ENCODE peak calls at places on chromosomes 11 and 22, in eight cellular contexts. T is DND-41; W is KBM-7; S is NCI-H460; X is stimulated activated CD4-positive, alpha-beta T cell treated with anti-CD3 and anti-CD28 coated beads, Interleukin-2, amount 100 ng/mL, for 48 hours; I is activated naive CD8-positive, alpha-beta T cell treated with anti-CD3 and anti-CD28 coated beads, Interleukin-2, amount 10 ng/mL, durations not matched to agents 7 days and 5 days; D is ureter; K is activated effector memory CD4-positive, alpha-beta T cell treated with Interleukin-2 at 50 U/mL for 16 hours. C is an unnamed sample.

GRCh38 chr22:48106215-48106614 is 1343.8 kb downstream of the TBC1D22A start:
- DNase-seq in T (no peak), W (no peak), S (no peak), X (no peak), I (no peak), D (no peak), K (no peak), C (no peak)

GRCh38 chr11:92932023-92932422 is 37.4 kb upstream of the MTNR1B start:
- DNase-seq in T (no peak), W (no peak), S (no peak), X (no peak), I (no peak), D (no peak), K (no peak), C (no peak)

GRCh38 chr22:27937453-27937852 is 18.4 kb upstream of the PITPNB start:
- DNase-seq in T (no peak), W (no peak), S (no peak), X (no peak), I (no peak), D (no peak), K (no peak), C (no peak)

GRCh38 chr11:28697920-28698827 is 590.0 kb downstream of the METTL15 start:
- DNase-seq in T (peak), W (peak), S (peak), X (peak), I (peak), D (peak), K (no peak), C (peak)

GRCh38 chr11:94145916-94146315 is 17.3 kb downstream of the PANX1 start:
- DNase-seq in T (no peak), W (no peak), S (no peak), X (no peak), I (no peak), D (no peak), K (no peak), C (no peak)

GRCh38 chr22:47307326-47307725 is 544.9 kb downstream of the TBC1D22A start:
- DNase-seq in T (no peak), W (peak), S (peak), X (no peak), I (no peak), D (peak), K (no peak), C (no peak)

GRCh38 chr11:84720706-84721402 is 906.3 kb downstream of the DLG2 start:
- DNase-seq in T (no peak), W (peak), S (no peak), X (no peak), I (peak), D (peak), K (no peak), C (no peak)

GRCh38 chr22:43039800-43040199 is 24.9 kb upstream of the PACSIN2 start:
- DNase-seq in T (no peak), W (no peak), S (no peak), X (no peak), I (no peak), D (no peak), K (no peak), C (no peak)

GRCh38 chr11:79243412-79244174 is 197.2 kb downstream of the TENM4 start:
- DNase-seq in T (no peak), W (no peak), S (no peak), X (no peak), I (no peak), D (no peak), K (no peak), C (no peak)

GRCh38 chr11:130042093-130042591 is 27.6 kb upstream of the APLP2 start:
- DNase-seq in T (no peak), W (no peak), S (peak), X (no peak), I (no peak), D (no peak), K (no peak), C (no peak)

GRCh38 chr11:94776351-94777321 is 8.5 kb downstream of the AMOTL1 start:
- DNase-seq in T (no peak), W (peak), S (no peak), X (no peak), I (no peak), D (no peak), K (no peak), C (no peak)

GRCh38 chr11:20438637-20439036 is 51.1 kb downstream of the PRMT3 start:
- DNase-seq in T (no peak), W (no peak), S (no peak), X (no peak), I (no peak), D (no peak), K (no peak), C (no peak)

GRCh38 chr11:123103326-123103980 is 41.5 kb upstream of the HSPA8 start:
- DNase-seq in T (peak), W (peak), S (peak), X (no peak), I (no peak), D (peak), K (no peak), C (no peak)

GRCh38 chr11:34327804-34328631 is 29.8 kb downstream of the ABTB2 start:
- DNase-seq in T (no peak), W (no peak), S (no peak), X (no peak), I (no peak), D (no peak), K (no peak), C (no peak)

GRCh38 chr22:32761251-32761903 is 40.1 kb upstream of the TIMP3 start:
- DNase-seq in T (no peak), W (no peak), S (no peak), X (no peak), I (no peak), D (no peak), K (no peak), C (no peak)

GRCh38 chr11:96391698-96392307 is 2.0 kb downstream of the JRKL start:
- DNase-seq in T (no peak), W (no peak), S (no peak), X (no peak), I (no peak), D (no peak), K (no peak), C (no peak)

GRCh38 chr11:71293961-71294782 is 41.8 kb upstream of the SHANK2 start:
- DNase-seq in T (no peak), W (no peak), S (no peak), X (no peak), I (no peak), D (peak), K (no peak), C (no peak)

GRCh38 chr11:94781822-94782221 is 13.7 kb downstream of the AMOTL1 start:
- DNase-seq in T (no peak), W (no peak), S (no peak), X (no peak), I (no peak), D (no peak), K (no peak), C (no peak)

GRCh38 chr11:96199563-96200025 is 143.4 kb downstream of the MAML2 start:
- DNase-seq in T (no peak), W (no peak), S (no peak), X (no peak), I (no peak), D (no peak), K (no peak), C (no peak)

GRCh38 chr11:32527191-32527590 is 56.4 kb upstream of the EIF3M start:
- DNase-seq in T (no peak), W (no peak), S (no peak), X (no peak), I (no peak), D (no peak), K (no peak), C (no peak)

GRCh38 chr11:106072804-106073203 is 4.3 kb downstream of the KBTBD3 start:
- DNase-seq in T (no peak), W (no peak), S (no peak), X (no peak), I (no peak), D (no peak), K (no peak), C (no peak)

GRCh38 chr11:662689-663274 is 25.7 kb downstream of the DRD4 start:
- DNase-seq in T (no peak), W (peak), S (peak), X (no peak), I (peak), D (peak), K (peak), C (peak)

GRCh38 chr11:76799061-76799804 is 16.1 kb downstream of the TSKU start:
- DNase-seq in T (peak), W (peak), S (peak), X (peak), I (peak), D (peak), K (peak), C (peak)

GRCh38 chr11:96012086-96012824 is 88.3 kb upstream of the MTMR2 start:
- DNase-seq in T (peak), W (peak), S (peak), X (no peak), I (no peak), D (no peak), K (peak), C (peak)

GRCh38 chr11:129639300-129639699 is 176.3 kb upstream of the TMEM45B start:
- DNase-seq in T (no peak), W (no peak), S (peak), X (peak), I (no peak), D (no peak), K (no peak), C (no peak)

GRCh38 chr11:80146231-80146630 is 705.4 kb upstream of the TENM4 start:
- DNase-seq in T (no peak), W (no peak), S (no peak), X (no peak), I (no peak), D (no peak), K (no peak), C (no peak)

GRCh38 chr11:42161886-42162285 is 702.4 kb upstream of the LRRC4C start:
- DNase-seq in T (no peak), W (no peak), S (no peak), X (no peak), I (no peak), D (no peak), K (no peak), C (no peak)

GRCh38 chr11:113730887-113731726 is 25.0 kb upstream of the TMPRSS5 start:
- DNase-seq in T (no peak), W (peak), S (peak), X (no peak), I (no peak), D (no peak), K (no peak), C (peak)

GRCh38 chr22:29093980-29094379 is 21.1 kb downstream of the KREMEN1 start:
- DNase-seq in T (no peak), W (no peak), S (no peak), X (no peak), I (no peak), D (no peak), K (no peak), C (no peak)

GRCh38 chr11:122391049-122391448 is 264.5 kb upstream of the UBASH3B start:
- DNase-seq in T (no peak), W (no peak), S (no peak), X (no peak), I (no peak), D (no peak), K (no peak), C (no peak)

GRCh38 chr11:65014146-65014960 is at the start of gene ARL2:
- DNase-seq in T (peak), W (peak), S (peak), X (peak), I (peak), D (no peak), K (no peak), C (no peak)

GRCh38 chr11:1572200-1573076 is at the start of gene DUSP8:
- DNase-seq in T (no peak), W (peak), S (peak), X (peak), I (peak), D (peak), K (peak), C (peak)

GRCh38 chr11:114228401-114229061 is 67.7 kb upstream of the NNMT start:
- DNase-seq in T (no peak), W (no peak), S (no peak), X (no peak), I (no peak), D (no peak), K (no peak), C (no peak)

GRCh38 chr22:44225091-44225689 is 44.5 kb downstream of the PARVG start:
- DNase-seq in T (no peak), W (no peak), S (no peak), X (no peak), I (peak), D (no peak), K (no peak), C (no peak)

GRCh38 chr11:99240192-99241030 is 219.7 kb downstream of the CNTN5 start:
- DNase-seq in T (no peak), W (no peak), S (no peak), X (no peak), I (no peak), D (no peak), K (no peak), C (no peak)

GRCh38 chr11:20156876-20157613 is 3.2 kb downstream of the DBX1 start:
- DNase-seq in T (no peak), W (no peak), S (no peak), X (no peak), I (peak), D (no peak), K (peak), C (peak)

GRCh38 chr22:23849009-23850006 is 8.4 kb upstream of the SLC2A11 start:
- DNase-seq in T (peak), W (peak), S (peak), X (peak), I (peak), D (peak), K (peak), C (peak)

GRCh38 chr11:21485011-21485410 is 707.9 kb upstream of the ANO5 start:
- DNase-seq in T (no peak), W (no peak), S (no peak), X (no peak), I (no peak), D (no peak), K (no peak), C (no peak)

GRCh38 chr11:63682045-63682915 is 980 bp downstream of the RTN3 start:
- DNase-seq in T (peak), W (peak), S (no peak), X (no peak), I (no peak), D (no peak), K (no peak), C (no peak)